ENCODE peak calls at places on chromosomes 1 and 21, in seven cellular contexts. One of them, this sample, is unnamed.

GRCh38 chr1:175319112-175319911 is 126.7 kb upstream of the KIAA0040 start:
- DNase-seq in stromal cell of bone marrow: peak; percentile 51
- DNase-seq in GM10248: peak; percentile 71
- DNase-seq in ACHN: peak; percentile 67
- DNase-seq in cardiac fibroblast: peak; percentile 75
- DNase-seq in GM12864: peak; percentile 55
- DNase-seq in astrocyte of the spinal cord: peak; percentile 56
- DNase-seq in this sample: peak; percentile 88

GRCh38 chr1:156281281-156282142 is 1.1 kb downstream of the SMG5 start:
- DNase-seq in stromal cell of bone marrow: peak; percentile 56
- DNase-seq in GM10248: peak; percentile 58
- DNase-seq in ACHN: peak; percentile 50
- DNase-seq in cardiac fibroblast: peak; percentile 61
- DNase-seq in GM12864: no peak
- DNase-seq in astrocyte of the spinal cord: peak; percentile 17
- DNase-seq in this sample: peak; percentile 95

GRCh38 chr1:234545512-234546386 is 64.2 kb downstream of the IRF2BP2 start:
- DNase-seq in stromal cell of bone marrow: no peak
- DNase-seq in GM10248: no peak
- DNase-seq in ACHN: no peak
- DNase-seq in cardiac fibroblast: no peak
- DNase-seq in GM12864: no peak
- DNase-seq in astrocyte of the spinal cord: no peak
- DNase-seq in this sample: no peak

GRCh38 chr1:12637693-12638092 is 6.2 kb upstream of the AADACL4 start:
- DNase-seq in stromal cell of bone marrow: no peak
- DNase-seq in GM10248: no peak
- DNase-seq in ACHN: no peak
- DNase-seq in cardiac fibroblast: no peak
- DNase-seq in GM12864: no peak
- DNase-seq in astrocyte of the spinal cord: no peak
- DNase-seq in this sample: no peak

GRCh38 chr1:84782311-84782771 is 92.1 kb upstream of the SSX2IP start:
- DNase-seq in stromal cell of bone marrow: peak; percentile 21
- DNase-seq in GM10248: peak; percentile 82
- DNase-seq in ACHN: peak; percentile 56
- DNase-seq in cardiac fibroblast: peak; percentile 79
- DNase-seq in GM12864: peak; percentile 7
- DNase-seq in astrocyte of the spinal cord: peak; percentile 72
- DNase-seq in this sample: peak; percentile 77

GRCh38 chr1:161241682-161242081 is 3.7 kb upstream of the NR1I3 start:
- DNase-seq in stromal cell of bone marrow: no peak
- DNase-seq in GM10248: no peak
- DNase-seq in ACHN: no peak
- DNase-seq in cardiac fibroblast: no peak
- DNase-seq in GM12864: no peak
- DNase-seq in astrocyte of the spinal cord: no peak
- DNase-seq in this sample: no peak

GRCh38 chr1:10958614-10959013 is 53.8 kb upstream of the TARDBP start:
- DNase-seq in stromal cell of bone marrow: no peak
- DNase-seq in GM10248: no peak
- DNase-seq in ACHN: no peak
- DNase-seq in cardiac fibroblast: no peak
- DNase-seq in GM12864: no peak
- DNase-seq in astrocyte of the spinal cord: no peak
- DNase-seq in this sample: no peak

GRCh38 chr1:228455715-228456114 is 31.5 kb upstream of the RNF187 start:
- DNase-seq in stromal cell of bone marrow: no peak
- DNase-seq in GM10248: no peak
- DNase-seq in ACHN: peak; percentile 35
- DNase-seq in cardiac fibroblast: no peak
- DNase-seq in GM12864: no peak
- DNase-seq in astrocyte of the spinal cord: no peak
- DNase-seq in this sample: peak; percentile 77

GRCh38 chr1:41073971-41074370 is 52.4 kb upstream of the SLFNL1 start:
- DNase-seq in stromal cell of bone marrow: peak; percentile 85
- DNase-seq in GM10248: no peak
- DNase-seq in ACHN: peak; percentile 26
- DNase-seq in cardiac fibroblast: peak; percentile 79
- DNase-seq in GM12864: no peak
- DNase-seq in astrocyte of the spinal cord: peak; percentile 54
- DNase-seq in this sample: no peak

GRCh38 chr1:15788624-15789301 is 18.7 kb downstream of the UQCRHL start:
- DNase-seq in stromal cell of bone marrow: no peak
- DNase-seq in GM10248: no peak
- DNase-seq in ACHN: no peak
- DNase-seq in cardiac fibroblast: peak; percentile 78
- DNase-seq in GM12864: no peak
- DNase-seq in astrocyte of the spinal cord: peak; percentile 47
- DNase-seq in this sample: peak; percentile 28

GRCh38 chr1:10980094-10980577 is 32.3 kb upstream of the TARDBP start:
- DNase-seq in stromal cell of bone marrow: peak; percentile 79
- DNase-seq in GM10248: no peak
- DNase-seq in ACHN: peak; percentile 84
- DNase-seq in cardiac fibroblast: peak; percentile 49
- DNase-seq in GM12864: no peak
- DNase-seq in astrocyte of the spinal cord: peak; percentile 75
- DNase-seq in this sample: no peak

GRCh38 chr21:31374430-31374829 is 30.4 kb upstream of the TIAM1 start:
- DNase-seq in stromal cell of bone marrow: no peak
- DNase-seq in GM10248: no peak
- DNase-seq in ACHN: no peak
- DNase-seq in cardiac fibroblast: no peak
- DNase-seq in GM12864: no peak
- DNase-seq in astrocyte of the spinal cord: no peak
- DNase-seq in this sample: no peak

GRCh38 chr1:223088713-223089240 is 54.3 kb downstream of the TLR5 start:
- DNase-seq in stromal cell of bone marrow: no peak
- DNase-seq in GM10248: no peak
- DNase-seq in ACHN: no peak
- DNase-seq in cardiac fibroblast: no peak
- DNase-seq in GM12864: no peak
- DNase-seq in astrocyte of the spinal cord: no peak
- DNase-seq in this sample: no peak

GRCh38 chr1:191839891-191840290 is 318.4 kb upstream of the RGS18 start:
- DNase-seq in stromal cell of bone marrow: no peak
- DNase-seq in GM10248: no peak
- DNase-seq in ACHN: no peak
- DNase-seq in cardiac fibroblast: peak; percentile 6
- DNase-seq in GM12864: no peak
- DNase-seq in astrocyte of the spinal cord: peak; percentile 12
- DNase-seq in this sample: no peak

GRCh38 chr1:7418442-7419080 is 352.5 kb upstream of the VAMP3 start:
- DNase-seq in stromal cell of bone marrow: no peak
- DNase-seq in GM10248: no peak
- DNase-seq in ACHN: no peak
- DNase-seq in cardiac fibroblast: no peak
- DNase-seq in GM12864: no peak
- DNase-seq in astrocyte of the spinal cord: no peak
- DNase-seq in this sample: no peak

GRCh38 chr1:65308781-65309316 is 494 bp upstream of the DNAJC6 start:
- DNase-seq in stromal cell of bone marrow: no peak
- DNase-seq in GM10248: no peak
- DNase-seq in ACHN: no peak
- DNase-seq in cardiac fibroblast: no peak
- DNase-seq in GM12864: no peak
- DNase-seq in astrocyte of the spinal cord: no peak
- DNase-seq in this sample: no peak

This sample was measured in NAMALWA.